ENCODE peak calls at places on chromosomes 1 and 21, in nine cellular contexts. G is GM23248; O is activated CD8-positive, alpha-beta memory T cell treated with anti-CD3 and anti-CD28 coated beads for 24 hours; Z is NCI-H2171; L is smooth muscle cell of the brain vasculature; N is AG09319; E is small intestine; D is DMS153; U is CD8-positive, alpha-beta memory T cell. C is an unnamed sample.

GRCh38 chr21:38202811-38203210 is 54.0 kb upstream of the KCNJ15 start:
- DNase-seq in N (no peak), D (no peak), U (no peak), E (no peak), L (no peak), O (no peak), G (no peak), Z (no peak), C (no peak)

GRCh38 chr1:54273092-54273836 is 73.3 kb downstream of the MRPL37 start:
- DNase-seq in D (peak), E (peak), Z (peak), O (no peak), G (peak), U (no peak), N (peak), L (peak), C (peak)

GRCh38 chr1:154809436-154810413 is 60.4 kb downstream of the KCNN3 start:
- DNase-seq in Z (no peak), O (no peak), N (no peak), E (no peak), L (no peak), U (no peak), G (peak), D (peak), C (no peak)

GRCh38 chr1:247738315-247738714 is at the start of gene OR14K1:
- DNase-seq in N (no peak), U (no peak), O (no peak), L (no peak), D (no peak), E (no peak), Z (no peak), G (no peak), C (no peak)

GRCh38 chr1:179287946-179288345 is 5.7 kb upstream of the SOAT1 start:
- DNase-seq in O (no peak), U (no peak), G (no peak), N (no peak), E (peak), Z (no peak), L (no peak), D (no peak), C (peak)

GRCh38 chr21:37380349-37381323 is 14.1 kb downstream of the DYRK1A start:
- DNase-seq in E (peak), L (no peak), G (no peak), Z (peak), O (no peak), N (no peak), D (no peak), U (no peak), C (no peak)

GRCh38 chr1:225565845-225566244 is 87.1 kb downstream of the ENAH start:
- DNase-seq in D (no peak), U (no peak), Z (no peak), E (no peak), O (no peak), L (no peak), N (peak), G (peak), C (peak)

GRCh38 chr1:116256875-116257823 is 115.9 kb upstream of the ATP1A1 start:
- DNase-seq in D (no peak), U (no peak), E (peak), O (no peak), N (no peak), G (no peak), L (no peak), Z (peak), C (no peak)

GRCh38 chr1:102578806-102579205 is 529.5 kb downstream of the COL11A1 start:
- DNase-seq in U (no peak), L (no peak), Z (no peak), G (peak), O (no peak), E (no peak), N (no peak), D (no peak), C (no peak)

GRCh38 chr1:24912359-24913273 is 17.5 kb downstream of the RUNX3 start:
- DNase-seq in U (peak), G (no peak), O (no peak), L (no peak), D (no peak), E (no peak), Z (peak), N (no peak), C (no peak)

GRCh38 chr1:10213186-10213585 is 2.8 kb downstream of the KIF1B start:
- DNase-seq in L (no peak), O (no peak), N (no peak), U (no peak), D (no peak), E (no peak), Z (no peak), G (peak), C (no peak)

GRCh38 chr21:28540514-28540913 is 452.2 kb downstream of the LTN1 start:
- DNase-seq in L (no peak), N (no peak), O (no peak), U (no peak), Z (no peak), E (no peak), G (peak), D (no peak), C (no peak)

GRCh38 chr1:15935056-15935950 is 40.6 kb downstream of the ZBTB17 start:
- DNase-seq in L (no peak), U (no peak), Z (no peak), O (peak), D (no peak), N (no peak), E (no peak), G (no peak), C (no peak)

GRCh38 chr1:246786606-246787238 is 62.5 kb downstream of the SCCPDH start:
- DNase-seq in E (peak), Z (peak), O (no peak), D (peak), N (no peak), L (no peak), U (no peak), G (no peak), C (no peak)